ENCODE peak calls at places on chromosomes 7 and 10, in seven cellular contexts. One of them, this sample, is unnamed.

GRCh38 chr7:39589323-39590111 is 23.3 kb downstream of the YAE1 start:
- DNase-seq in HCT116: peak; percentile 79
- DNase-seq in fibroblast of lung: peak; percentile 97
- DNase-seq in HepG2: no peak
- DNase-seq in H9: peak; percentile 70
- DNase-seq in astrocyte: peak; percentile 96
- DNase-seq in SK-N-SH: no peak
- DNase-seq in this sample: no peak

GRCh38 chr7:29968683-29969457 is 20.7 kb downstream of the SCRN1 start:
- DNase-seq in HCT116: no peak
- DNase-seq in fibroblast of lung: peak; percentile 89
- DNase-seq in HepG2: no peak
- DNase-seq in H9: no peak
- DNase-seq in astrocyte: peak; percentile 85
- DNase-seq in SK-N-SH: no peak
- DNase-seq in this sample: no peak

GRCh38 chr7:133207687-133208086 is 45.2 kb upstream of the EXOC4 start:
- DNase-seq in HCT116: peak; percentile 12
- DNase-seq in fibroblast of lung: no peak
- DNase-seq in HepG2: peak; percentile 21
- DNase-seq in H9: no peak
- DNase-seq in astrocyte: no peak
- DNase-seq in SK-N-SH: no peak
- DNase-seq in this sample: no peak

GRCh38 chr10:30812018-30812851 is 182.7 kb upstream of the LYZL2 start:
- DNase-seq in HCT116: no peak
- DNase-seq in fibroblast of lung: peak; percentile 97
- DNase-seq in HepG2: no peak
- DNase-seq in H9: no peak
- DNase-seq in astrocyte: peak; percentile 97
- DNase-seq in SK-N-SH: no peak
- DNase-seq in this sample: peak; percentile 29

GRCh38 chr10:12067336-12067735 is 1.4 kb upstream of the DHTKD1 start:
- DNase-seq in HCT116: no peak
- DNase-seq in fibroblast of lung: peak; percentile 95
- DNase-seq in HepG2: no peak
- DNase-seq in H9: no peak
- DNase-seq in astrocyte: peak; percentile 93
- DNase-seq in SK-N-SH: no peak
- DNase-seq in this sample: no peak

GRCh38 chr7:139051655-139052054 is 15.8 kb upstream of the ZC3HAV1L start:
- DNase-seq in HCT116: no peak
- DNase-seq in fibroblast of lung: no peak
- DNase-seq in HepG2: no peak
- DNase-seq in H9: no peak
- DNase-seq in astrocyte: no peak
- DNase-seq in SK-N-SH: no peak
- DNase-seq in this sample: no peak

GRCh38 chr10:93115661-93116383 is 42.1 kb downstream of the CYP26A1 start:
- DNase-seq in HCT116: peak; percentile 74
- DNase-seq in fibroblast of lung: peak; percentile 20
- DNase-seq in HepG2: peak; percentile 63
- DNase-seq in H9: peak; percentile 83
- DNase-seq in astrocyte: peak; percentile 6
- DNase-seq in SK-N-SH: peak; percentile 69
- DNase-seq in this sample: peak; percentile 86

GRCh38 chr10:44949127-44949802 is 10.3 kb upstream of the RASSF4 start:
- DNase-seq in HCT116: no peak
- DNase-seq in fibroblast of lung: no peak
- DNase-seq in HepG2: no peak
- DNase-seq in H9: peak; percentile 16
- DNase-seq in astrocyte: no peak
- DNase-seq in SK-N-SH: no peak
- DNase-seq in this sample: no peak

GRCh38 chr10:37680243-37680683 is 177.1 kb downstream of the ZNF248 start:
- DNase-seq in HCT116: no peak
- DNase-seq in fibroblast of lung: no peak
- DNase-seq in HepG2: no peak
- DNase-seq in H9: no peak
- DNase-seq in astrocyte: no peak
- DNase-seq in SK-N-SH: no peak
- DNase-seq in this sample: no peak

GRCh38 chr10:102420443-102420809 is 210 bp upstream of the FBXL15 start:
- DNase-seq in HCT116: no peak
- DNase-seq in fibroblast of lung: no peak
- DNase-seq in HepG2: no peak
- DNase-seq in H9: no peak
- DNase-seq in astrocyte: no peak
- DNase-seq in SK-N-SH: peak; percentile 80
- DNase-seq in this sample: peak; percentile 93

GRCh38 chr10:75294866-75295692 is 59.3 kb upstream of the COMTD1 start:
- DNase-seq in HCT116: peak; percentile 64
- DNase-seq in fibroblast of lung: peak; percentile 95
- DNase-seq in HepG2: peak; percentile 87
- DNase-seq in H9: peak; percentile 64
- DNase-seq in astrocyte: peak; percentile 94
- DNase-seq in SK-N-SH: peak; percentile 85
- DNase-seq in this sample: peak; percentile 74

GRCh38 chr7:114930829-114931655 is 9.1 kb downstream of the MDFIC start:
- DNase-seq in HCT116: no peak
- DNase-seq in fibroblast of lung: peak; percentile 84
- DNase-seq in HepG2: no peak
- DNase-seq in H9: no peak
- DNase-seq in astrocyte: peak; percentile 81
- DNase-seq in SK-N-SH: no peak
- DNase-seq in this sample: no peak

GRCh38 chr10:3745582-3745981 is 39.4 kb downstream of the KLF6 start:
- DNase-seq in HCT116: no peak
- DNase-seq in fibroblast of lung: no peak
- DNase-seq in HepG2: no peak
- DNase-seq in H9: no peak
- DNase-seq in astrocyte: no peak
- DNase-seq in SK-N-SH: no peak
- DNase-seq in this sample: no peak

GRCh38 chr7:47326808-47327207 is 255.1 kb downstream of the TNS3 start:
- DNase-seq in HCT116: no peak
- DNase-seq in fibroblast of lung: peak; percentile 70
- DNase-seq in HepG2: no peak
- DNase-seq in H9: no peak
- DNase-seq in astrocyte: peak; percentile 62
- DNase-seq in SK-N-SH: peak; percentile 85
- DNase-seq in this sample: peak; percentile 46

GRCh38 chr7:156147104-156147503 is 334.8 kb upstream of the SHH start:
- DNase-seq in HCT116: no peak
- DNase-seq in fibroblast of lung: no peak
- DNase-seq in HepG2: peak; percentile 13
- DNase-seq in H9: no peak
- DNase-seq in astrocyte: no peak
- DNase-seq in SK-N-SH: no peak
- DNase-seq in this sample: no peak

GRCh38 chr7:38034062-38034907 is 113.8 kb downstream of the EPDR1 start:
- DNase-seq in HCT116: no peak
- DNase-seq in fibroblast of lung: no peak
- DNase-seq in HepG2: no peak
- DNase-seq in H9: no peak
- DNase-seq in astrocyte: peak; percentile 4
- DNase-seq in SK-N-SH: peak; percentile 49
- DNase-seq in this sample: no peak

GRCh38 chr7:134645935-134646334 is 718 bp upstream of the BPGM start:
- DNase-seq in HCT116: no peak
- DNase-seq in fibroblast of lung: peak; percentile 67
- DNase-seq in HepG2: no peak
- DNase-seq in H9: no peak
- DNase-seq in astrocyte: peak; percentile 55
- DNase-seq in SK-N-SH: no peak
- DNase-seq in this sample: no peak

GRCh38 chr7:83150310-83150709 is 12.4 kb downstream of the PCLO start:
- DNase-seq in HCT116: no peak
- DNase-seq in fibroblast of lung: no peak
- DNase-seq in HepG2: no peak
- DNase-seq in H9: no peak
- DNase-seq in astrocyte: no peak
- DNase-seq in SK-N-SH: no peak
- DNase-seq in this sample: no peak

GRCh38 chr7:83153419-83153818 is 9.3 kb downstream of the PCLO start:
- DNase-seq in HCT116: no peak
- DNase-seq in fibroblast of lung: no peak
- DNase-seq in HepG2: no peak
- DNase-seq in H9: no peak
- DNase-seq in astrocyte: no peak
- DNase-seq in SK-N-SH: peak; percentile 78
- DNase-seq in this sample: no peak

GRCh38 chr7:83159731-83160130 is 3.0 kb downstream of the PCLO start:
- DNase-seq in HCT116: no peak
- DNase-seq in fibroblast of lung: no peak
- DNase-seq in HepG2: no peak
- DNase-seq in H9: no peak
- DNase-seq in astrocyte: no peak
- DNase-seq in SK-N-SH: no peak
- DNase-seq in this sample: no peak

GRCh38 chr7:83155996-83156395 is 6.7 kb downstream of the PCLO start:
- DNase-seq in HCT116: no peak
- DNase-seq in fibroblast of lung: no peak
- DNase-seq in HepG2: no peak
- DNase-seq in H9: no peak
- DNase-seq in astrocyte: no peak
- DNase-seq in SK-N-SH: no peak
- DNase-seq in this sample: no peak

DNA sequence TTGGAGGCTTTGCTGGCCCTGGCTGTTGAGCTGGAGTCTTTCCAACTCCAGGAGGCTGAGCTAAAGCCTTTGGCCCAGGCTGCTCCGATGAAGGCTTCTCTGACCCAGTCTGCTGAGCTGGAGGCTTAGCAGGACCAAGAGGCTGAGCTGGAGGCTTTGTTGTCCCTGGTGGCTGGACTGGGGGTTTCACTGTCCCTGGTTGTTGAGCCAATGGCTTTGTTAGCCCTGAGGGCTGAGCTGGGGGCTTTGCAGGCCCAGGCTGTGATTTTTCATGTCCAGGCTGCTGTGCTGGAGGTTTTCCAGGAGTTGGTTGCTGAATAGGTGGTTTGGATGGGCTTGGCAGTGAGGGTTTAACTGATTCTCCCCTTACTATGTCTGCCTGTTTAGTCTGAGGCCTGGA is 7.3 kb downstream of the PCLO start:
- DNase-seq in HCT116: no peak
- DNase-seq in fibroblast of lung: no peak
- DNase-seq in HepG2: no peak
- DNase-seq in H9: no peak
- DNase-seq in astrocyte: no peak
- DNase-seq in SK-N-SH: no peak
- DNase-seq in this sample: no peak
- TF ChIP-seq CTCF in HCT116: no peak
- TF ChIP-seq CTCF in fibroblast of lung: no peak
- TF ChIP-seq CTCF in HepG2: no peak
- TF ChIP-seq CTCF in H9: no peak
- TF ChIP-seq CTCF in astrocyte: no peak
- TF ChIP-seq CTCF in SK-N-SH: no peak
- TF ChIP-seq CTCF in this sample: no peak

GRCh38 chr7:2633538-2634264 is 1.9 kb downstream of the TTYH3 start:
- DNase-seq in HCT116: no peak
- DNase-seq in fibroblast of lung: peak; percentile 89
- DNase-seq in HepG2: peak; percentile 45
- DNase-seq in H9: no peak
- DNase-seq in astrocyte: peak; percentile 83
- DNase-seq in SK-N-SH: peak; percentile 65
- DNase-seq in this sample: no peak

GRCh38 chr7:2635148-2635668 is 3.4 kb downstream of the TTYH3 start:
- DNase-seq in HCT116: no peak
- DNase-seq in fibroblast of lung: no peak
- DNase-seq in HepG2: no peak
- DNase-seq in H9: no peak
- DNase-seq in astrocyte: no peak
- DNase-seq in SK-N-SH: no peak
- DNase-seq in this sample: no peak

GRCh38 chr7:2632717-2633537 is 1.1 kb downstream of the TTYH3 start:
- DNase-seq in HCT116: peak; percentile 6
- DNase-seq in fibroblast of lung: peak; percentile 72
- DNase-seq in HepG2: no peak
- DNase-seq in H9: no peak
- DNase-seq in astrocyte: peak; percentile 61
- DNase-seq in SK-N-SH: peak; percentile 80
- DNase-seq in this sample: peak; percentile 76

GRCh38 chr7:2635810-2636701 is 4.3 kb downstream of the TTYH3 start:
- DNase-seq in HCT116: no peak
- DNase-seq in fibroblast of lung: no peak
- DNase-seq in HepG2: peak; percentile 78
- DNase-seq in H9: no peak
- DNase-seq in astrocyte: no peak
- DNase-seq in SK-N-SH: no peak
- DNase-seq in this sample: no peak

GRCh38 chr7:2634265-2635145 is 2.7 kb downstream of the TTYH3 start:
- DNase-seq in HCT116: no peak
- DNase-seq in fibroblast of lung: no peak
- DNase-seq in HepG2: no peak
- DNase-seq in H9: no peak
- DNase-seq in astrocyte: no peak
- DNase-seq in SK-N-SH: no peak
- DNase-seq in this sample: no peak
- H3K9ac ChIP-seq in HCT116: peak overlapping the region; percentile 74
- H3K9ac ChIP-seq in fibroblast of lung: peak overlapping the region; percentile 95
- H3K9ac ChIP-seq in HepG2: peak overlapping the region; percentile 92
- H3K9ac ChIP-seq in H9: no peak overlapping the region
- H3K9ac ChIP-seq in astrocyte: peak overlapping the region; percentile 90
- H3K9ac ChIP-seq in SK-N-SH: peak overlapping the region; percentile 85
- H3K9ac ChIP-seq in this sample: peak overlapping the region; percentile 94

GRCh38 chr10:123145542-123146012 is 2.4 kb upstream of the HMX2 start:
- DNase-seq in HCT116: no peak
- DNase-seq in fibroblast of lung: no peak
- DNase-seq in HepG2: no peak
- DNase-seq in H9: no peak
- DNase-seq in astrocyte: no peak
- DNase-seq in SK-N-SH: peak; percentile 29
- DNase-seq in this sample: no peak

GRCh38 chr10:123143162-123143824 is 4.6 kb upstream of the HMX2 start:
- DNase-seq in HCT116: no peak
- DNase-seq in fibroblast of lung: no peak
- DNase-seq in HepG2: no peak
- DNase-seq in H9: no peak
- DNase-seq in astrocyte: no peak
- DNase-seq in SK-N-SH: peak; percentile 30
- DNase-seq in this sample: no peak

GRCh38 chr10:123143825-123144168 is 4.1 kb upstream of the HMX2 start:
- DNase-seq in HCT116: no peak
- DNase-seq in fibroblast of lung: no peak
- DNase-seq in HepG2: no peak
- DNase-seq in H9: no peak
- DNase-seq in astrocyte: no peak
- DNase-seq in SK-N-SH: no peak
- DNase-seq in this sample: no peak

GRCh38 chr10:123146013-123146891 is 1.7 kb upstream of the HMX2 start:
- DNase-seq in HCT116: no peak
- DNase-seq in fibroblast of lung: no peak
- DNase-seq in HepG2: no peak
- DNase-seq in H9: no peak
- DNase-seq in astrocyte: no peak
- DNase-seq in SK-N-SH: peak; percentile 41
- DNase-seq in this sample: no peak

GRCh38 chr10:123144697-123145541 is 3.0 kb upstream of the HMX2 start:
- DNase-seq in HCT116: no peak
- DNase-seq in fibroblast of lung: no peak
- DNase-seq in HepG2: no peak
- DNase-seq in H9: peak; percentile 71
- DNase-seq in astrocyte: no peak
- DNase-seq in SK-N-SH: peak; percentile 74
- DNase-seq in this sample: no peak
- TF ChIP-seq CTCF in HCT116: no peak
- TF ChIP-seq CTCF in fibroblast of lung: no peak
- TF ChIP-seq CTCF in HepG2: peak; percentile 48
- TF ChIP-seq CTCF in H9: peak; percentile 33
- TF ChIP-seq CTCF in astrocyte: no peak
- TF ChIP-seq CTCF in SK-N-SH: peak; percentile 23
- TF ChIP-seq CTCF in this sample: no peak

GRCh38 chr7:129886184-129886817 is 66.5 kb downstream of the UBE2H start:
- DNase-seq in HCT116: no peak
- DNase-seq in fibroblast of lung: no peak
- DNase-seq in HepG2: no peak
- DNase-seq in H9: no peak
- DNase-seq in astrocyte: no peak
- DNase-seq in SK-N-SH: no peak
- DNase-seq in this sample: no peak
- H3K9ac ChIP-seq in HCT116: no peak overlapping the region
- H3K9ac ChIP-seq in fibroblast of lung: no peak overlapping the region
- H3K9ac ChIP-seq in HepG2: no peak overlapping the region
- H3K9ac ChIP-seq in H9: no peak overlapping the region
- H3K9ac ChIP-seq in astrocyte: no peak overlapping the region
- H3K9ac ChIP-seq in SK-N-SH: no peak overlapping the region
- H3K9ac ChIP-seq in this sample: no peak overlapping the region